ENCODE peak calls at places on chromosomes 7 and 10, in seven cellular contexts. E, L, B, W, V, C and T are unnamed samples.

GRCh38 chr10:37774351-37774750 is 83.1 kb downstream of the ZNF248 start:
- DNase-seq in W (no peak), V (no peak), C (no peak), E (no peak), L (no peak), B (no peak), T (no peak)

GRCh38 chr7:143407296-143408246 is 1.1 kb downstream of the EPHA1 start:
- DNase-seq in B (peak; percentile 49), L (peak; percentile 43), C (no peak), V (peak; percentile 47), W (no peak), E (no peak), T (no peak)

GRCh38 chr7:106068986-106069385 is 43.1 kb downstream of the SYPL1 start:
- DNase-seq in W (no peak), V (no peak), C (no peak), E (no peak), L (no peak), B (no peak), T (peak; percentile 89)

GRCh38 chr10:51001587-51001986 is 72.7 kb upstream of the PRKG1 start:
- DNase-seq in E (no peak), C (no peak), B (peak; percentile 26), W (no peak), V (no peak), L (no peak), T (no peak)

GRCh38 chr10:23035569-23035968 is 59.8 kb upstream of the MSRB2 start:
- DNase-seq in C (no peak), W (no peak), L (no peak), E (peak; percentile 26), V (no peak), B (peak; percentile 4), T (no peak)

GRCh38 chr10:51802030-51802429 is 102.6 kb upstream of the CSTF2T start:
- DNase-seq in E (no peak), L (no peak), B (no peak), W (no peak), C (no peak), V (no peak), T (no peak)

GRCh38 chr10:129954916-129955315 is 9.2 kb downstream of the EBF3 start:
- DNase-seq in V (no peak), B (no peak), W (no peak), L (no peak), E (no peak), C (no peak), T (no peak)

GRCh38 chr10:45378866-45379265 is 4.8 kb downstream of the ALOX5 start:
- DNase-seq in V (no peak), L (no peak), C (no peak), W (no peak), E (no peak), B (no peak), T (no peak)

GRCh38 chr10:6151087-6151977 is 51.4 kb upstream of the PFKFB3 start:
- DNase-seq in V (no peak), E (peak; percentile 66), B (no peak), C (peak; percentile 86), L (peak; percentile 86), W (peak; percentile 78), T (no peak)

GRCh38 chr7:31440511-31440910 is 73.4 kb upstream of the ITPRID1 start:
- DNase-seq in L (no peak), C (no peak), W (no peak), V (no peak), B (no peak), E (no peak), T (peak; percentile 53)

GRCh38 chr10:124648738-124649137 is 95.4 kb downstream of the FAM53B start:
- DNase-seq in C (peak; percentile 92), B (peak; percentile 87), L (peak; percentile 84), W (peak; percentile 74), V (peak; percentile 44), E (no peak), T (no peak)
- H3K27ac ChIP-seq in C (peak overlapping the region; percentile 82), B (peak overlapping the region; percentile 98), L (no peak overlapping the region), W (peak overlapping the region; percentile 83), V (peak overlapping the region; percentile 72), E (no peak overlapping the region), T (peak overlapping the region; percentile 75)

GRCh38 chr10:80477813-80478212 is 23.7 kb downstream of the TSPAN14 start:
- DNase-seq in L (no peak), B (peak; percentile 92), E (peak; percentile 70), C (no peak), W (no peak), V (no peak), T (no peak)
- H3K27ac ChIP-seq in L (no peak overlapping the region), B (no peak overlapping the region), E (peak overlapping the region; percentile 30), C (no peak overlapping the region), W (no peak overlapping the region), V (peak overlapping the region; percentile 14), T (no peak overlapping the region)

GRCh38 chr10:123348721-123349120 is 194.5 kb downstream of the BUB3 start:
- DNase-seq in V (no peak), C (no peak), B (no peak), L (no peak), W (no peak), E (no peak), T (no peak)
- H3K27ac ChIP-seq in V (no peak overlapping the region), C (no peak overlapping the region), B (no peak overlapping the region), L (no peak overlapping the region), W (no peak overlapping the region), E (no peak overlapping the region), T (no peak overlapping the region)

GRCh38 chr7:151595702-151596340 is 76.1 kb upstream of the RHEB start:
- DNase-seq in C (no peak), E (no peak), V (no peak), W (no peak), L (no peak), B (no peak), T (no peak)
- H3K27ac ChIP-seq in C (no peak overlapping the region), E (no peak overlapping the region), V (no peak overlapping the region), W (no peak overlapping the region), L (no peak overlapping the region), B (no peak overlapping the region), T (peak overlapping the region; percentile 89)

GRCh38 chr10:80498833-80499671 is 38.6 kb upstream of the SH2D4B start:
- DNase-seq in E (peak; percentile 94), C (peak; percentile 95), V (peak; percentile 22), B (peak; percentile 93), L (peak; percentile 96), W (peak; percentile 94), T (peak; percentile 97)

GRCh38 chr10:80502621-80503583 is 34.8 kb upstream of the SH2D4B start:
- DNase-seq in E (no peak), C (no peak), W (no peak), V (no peak), B (no peak), L (no peak), T (no peak)

GRCh38 chr10:80501913-80502521 is 35.7 kb upstream of the SH2D4B start:
- DNase-seq in W (no peak), V (no peak), B (no peak), L (no peak), C (no peak), E (peak; percentile 72), T (no peak)

GRCh38 chr10:80501381-80501912 is 36.3 kb upstream of the SH2D4B start:
- DNase-seq in C (no peak), E (no peak), L (no peak), V (no peak), W (no peak), B (peak; percentile 57), T (no peak)

GRCh38 chr10:80500572-80501380 is 36.9 kb upstream of the SH2D4B start:
- DNase-seq in W (no peak), E (peak; percentile 21), C (no peak), V (no peak), L (no peak), B (no peak), T (no peak)
- H3K27ac ChIP-seq in W (peak overlapping the region; percentile 83), E (peak overlapping the region; percentile 100), C (peak overlapping the region; percentile 86), V (peak overlapping the region; percentile 73), L (no peak overlapping the region), B (peak overlapping the region; percentile 95), T (peak overlapping the region; percentile 77)

DNA sequence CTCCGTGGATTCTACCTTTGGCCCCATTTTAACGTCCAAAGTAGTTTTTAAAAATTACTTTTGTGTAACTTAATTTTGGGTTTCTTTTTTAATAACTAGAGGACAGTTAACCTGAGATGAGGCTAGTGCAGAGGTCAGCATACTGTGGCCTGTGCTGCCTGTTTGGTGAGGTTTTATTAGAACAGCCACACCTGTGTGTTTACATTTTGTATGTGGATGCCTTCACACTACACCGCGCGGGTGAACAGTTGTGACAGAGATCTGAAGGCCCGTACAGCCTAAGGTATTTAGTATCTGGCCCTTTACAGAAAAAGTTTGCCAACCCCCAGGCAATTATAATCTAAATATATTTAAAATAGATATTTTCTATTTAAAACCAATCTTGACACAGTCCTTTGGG is 46.9 kb downstream of the STK17A start:
- DNase-seq in E (no peak), B (no peak), L (no peak), V (no peak), W (no peak), C (no peak), T (no peak)
- H3K27ac ChIP-seq in E (no peak overlapping the region), B (no peak overlapping the region), L (no peak overlapping the region), V (no peak overlapping the region), W (no peak overlapping the region), C (no peak overlapping the region), T (no peak overlapping the region)

DNA sequence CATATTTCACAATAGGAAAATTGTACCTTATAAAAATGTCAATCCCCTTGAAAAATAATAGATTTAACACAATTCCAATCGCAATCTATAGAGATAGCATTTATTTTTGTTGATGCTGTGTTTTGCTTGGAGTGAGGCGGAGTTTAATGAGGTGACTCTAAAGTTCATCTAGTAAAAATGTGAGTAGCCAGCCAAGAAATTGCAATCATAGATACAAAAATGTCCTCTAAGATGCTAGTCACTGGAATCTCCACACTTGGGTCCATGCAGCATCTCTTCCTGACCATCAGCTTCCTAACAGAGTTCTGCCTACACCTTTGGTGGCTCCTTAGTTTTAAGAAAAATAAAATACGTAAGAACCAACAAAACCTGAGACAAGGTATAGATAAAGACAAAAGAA is 44.9 kb downstream of the GLI3 start:
- DNase-seq in E (no peak), C (no peak), W (no peak), L (no peak), V (no peak), B (no peak), T (no peak)
- H3K27ac ChIP-seq in E (no peak overlapping the region), C (no peak overlapping the region), W (no peak overlapping the region), L (no peak overlapping the region), V (no peak overlapping the region), B (no peak overlapping the region), T (no peak overlapping the region)